ENCODE peak calls at places on chromosomes 5 and 9, in five cellular contexts. H is ovary, C is left lung, A is heart left ventricle, Z is psoas muscle. P is an unnamed sample. For H3K4me1, the result is how much of the 10 kb centered on the place peaks cover.

GRCh38 chr5:133900498-133901270 is 67.7 kb downstream of the C5orf15 start:
- DNase-seq in H (no peak), C (no peak), A (no peak), Z (no peak), P (no peak)

GRCh38 chr5:80867233-80867632 is 92.9 kb upstream of the RASGRF2 start:
- DNase-seq in H (no peak), C (no peak), A (no peak), Z (no peak), P (no peak)

GRCh38 chr5:156481741-156482140 is 154.8 kb downstream of the SGCD start:
- DNase-seq in H (no peak), C (no peak), A (no peak), Z (no peak), P (no peak)

GRCh38 chr5:155070781-155071180 is 57.2 kb downstream of the KIF4B start:
- DNase-seq in H (no peak), C (no peak), A (no peak), Z (no peak), P (no peak)

GRCh38 chr5:136364307-136364706 is 1.0 kb downstream of the TRPC7 start:
- DNase-seq in H (no peak), C (no peak), A (no peak), Z (no peak), P (no peak)

GRCh38 chr9:119951090-119951489 is 581.9 kb upstream of the BRINP1 start:
- DNase-seq in H (no peak), C (no peak), A (no peak), Z (no peak), P (no peak)

GRCh38 chr5:166111021-166111420 is 2180.4 kb upstream of the WWC1 start:
- DNase-seq in H (no peak), C (no peak), A (no peak), Z (no peak), P (no peak)

GRCh38 chr9:15246688-15247087 is 60.3 kb downstream of the TTC39B start:
- DNase-seq in H (no peak), C (no peak), A (no peak), Z (no peak), P (no peak)

GRCh38 chr5:116865651-116866050 is 291.0 kb upstream of the SEMA6A start:
- DNase-seq in H (no peak), C (no peak), A (no peak), Z (no peak), P (no peak)

GRCh38 chr9:115411993-115412452 is 294.1 kb upstream of the TNC start:
- DNase-seq in H (no peak), C (no peak), A (no peak), Z (no peak), P (no peak)

DNA sequence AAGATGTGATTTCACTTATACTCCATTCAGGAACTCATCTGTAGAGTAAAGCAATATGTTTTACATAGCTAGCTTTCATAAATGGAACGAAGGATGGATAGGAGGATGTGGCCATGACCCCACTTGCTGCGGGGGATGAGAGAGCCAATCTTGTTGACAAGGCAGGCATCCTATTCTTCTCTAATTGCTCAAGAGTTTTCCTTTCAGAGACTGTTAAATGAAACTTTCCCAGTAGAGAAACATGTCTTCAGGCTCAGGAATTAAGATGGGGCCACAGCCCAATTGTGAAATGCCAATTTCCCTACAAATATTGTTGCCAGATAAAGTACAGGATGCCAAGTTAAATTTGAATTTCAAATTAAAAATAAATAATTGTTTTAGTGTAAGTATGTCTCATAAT is 196.2 kb upstream of the TUT7 start:
- DNase-seq in H (no peak), C (no peak), A (no peak), Z (no peak), P (no peak)
- H3K27ac ChIP-seq in H (no peak), C (no peak), A (no peak), Z (no peak), P (no peak)

GRCh38 chr5:175420383-175420782 is 23.6 kb downstream of the DRD1 start:
- DNase-seq in H (no peak), C (no peak), A (no peak), Z (no peak), P (no peak)

GRCh38 chr5:175418252-175418651 is 25.7 kb downstream of the DRD1 start:
- DNase-seq in H (no peak), C (no peak), A (no peak), Z (no peak), P (no peak)

GRCh38 chr5:175417384-175417783 is 26.6 kb downstream of the DRD1 start:
- DNase-seq in H (no peak), C (no peak), A (no peak), Z (no peak), P (no peak)

GRCh38 chr5:175422058-175422457 is 21.9 kb downstream of the DRD1 start:
- DNase-seq in H (no peak), C (no peak), A (no peak), Z (no peak), P (no peak)
- H3K4me1 ChIP-seq in H (under half), C (under half), A (under half), Z (under half), P (under half)

DNA sequence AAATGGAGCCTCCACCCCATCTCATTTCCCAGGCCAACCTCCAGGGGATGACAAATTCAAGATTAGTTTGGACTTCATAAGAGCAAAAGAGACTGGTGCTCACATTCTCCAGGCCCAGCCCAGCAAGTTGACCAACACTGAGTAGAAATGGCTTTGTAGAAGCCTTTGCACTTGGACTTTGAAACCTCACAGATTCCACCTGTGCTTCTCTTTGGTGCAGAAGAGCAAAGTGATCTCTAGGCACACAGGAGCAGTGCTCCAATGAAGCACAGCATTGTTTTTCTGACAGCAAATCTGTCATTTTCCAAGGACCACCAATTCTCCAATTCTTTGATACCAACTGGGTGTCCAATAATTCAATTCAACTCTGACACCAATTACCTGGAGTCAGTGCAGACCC is 17.1 kb upstream of the RNF145 start:
- DNase-seq in H (no peak), C (no peak), A (no peak), Z (no peak), P (no peak)
- H3K27ac ChIP-seq in H (no peak), C (no peak), A (no peak), Z (no peak), P (no peak)

GRCh38 chr9:32854271-32854670 is 70.9 kb downstream of the TMEM215 start:
- DNase-seq in H (no peak), C (no peak), A (no peak), Z (no peak), P (no peak)
- H3K4me1 ChIP-seq in H (under half), C (under half), A (under half), Z (under half), P (under half)

GRCh38 chr5:119319890-119320289 is 35.9 kb upstream of the TNFAIP8 start:
- DNase-seq in H (no peak), C (no peak), A (no peak), Z (no peak), P (no peak)

GRCh38 chr5:119319401-119319800 is 36.4 kb upstream of the TNFAIP8 start:
- DNase-seq in H (no peak), C (no peak), A (no peak), Z (no peak), P (no peak)

GRCh38 chr5:119316116-119316515 is 39.7 kb upstream of the TNFAIP8 start:
- DNase-seq in H (no peak), C (no peak), A (no peak), Z (no peak), P (no peak)

GRCh38 chr5:119315516-119315949 is 40.3 kb upstream of the TNFAIP8 start:
- DNase-seq in H (no peak), C (no peak), A (no peak), Z (no peak), P (no peak)

DNA sequence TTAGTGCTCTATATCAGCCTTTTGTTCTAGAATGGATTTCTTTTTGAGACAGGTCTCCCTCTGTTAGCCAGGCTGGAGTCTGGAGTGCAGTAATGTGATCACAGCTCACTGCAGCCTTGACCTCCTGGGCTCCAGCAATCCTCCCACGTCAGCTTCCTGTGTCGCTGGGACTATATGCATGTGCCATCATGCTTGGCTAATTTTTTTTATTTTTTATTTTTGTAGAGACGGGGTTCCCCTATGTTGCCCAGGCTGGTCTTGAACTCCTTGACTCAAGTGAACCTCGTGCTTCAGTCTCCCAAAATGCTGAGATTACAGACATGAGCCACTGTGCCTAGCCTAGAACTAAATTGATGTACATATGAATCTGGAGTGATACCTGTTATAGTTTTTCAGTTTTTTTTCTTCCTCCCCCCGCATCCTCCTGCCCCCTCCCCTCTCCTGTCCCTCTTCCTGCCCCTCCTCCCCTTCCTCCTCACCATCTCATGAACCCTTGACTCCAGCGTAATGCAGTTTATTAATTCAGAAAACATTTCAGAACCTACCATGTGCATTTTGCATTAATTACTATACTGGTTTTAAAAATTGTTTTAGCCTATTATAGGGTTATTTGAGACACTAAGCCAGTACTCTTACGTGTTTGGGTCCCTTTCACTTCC is 37.4 kb upstream of the TNFAIP8 start:
- DNase-seq in H (no peak), C (no peak), A (no peak), Z (no peak), P (no peak)
- H3K27ac ChIP-seq in H (no peak), C (no peak), A (no peak), Z (no peak), P (no peak)

DNA sequence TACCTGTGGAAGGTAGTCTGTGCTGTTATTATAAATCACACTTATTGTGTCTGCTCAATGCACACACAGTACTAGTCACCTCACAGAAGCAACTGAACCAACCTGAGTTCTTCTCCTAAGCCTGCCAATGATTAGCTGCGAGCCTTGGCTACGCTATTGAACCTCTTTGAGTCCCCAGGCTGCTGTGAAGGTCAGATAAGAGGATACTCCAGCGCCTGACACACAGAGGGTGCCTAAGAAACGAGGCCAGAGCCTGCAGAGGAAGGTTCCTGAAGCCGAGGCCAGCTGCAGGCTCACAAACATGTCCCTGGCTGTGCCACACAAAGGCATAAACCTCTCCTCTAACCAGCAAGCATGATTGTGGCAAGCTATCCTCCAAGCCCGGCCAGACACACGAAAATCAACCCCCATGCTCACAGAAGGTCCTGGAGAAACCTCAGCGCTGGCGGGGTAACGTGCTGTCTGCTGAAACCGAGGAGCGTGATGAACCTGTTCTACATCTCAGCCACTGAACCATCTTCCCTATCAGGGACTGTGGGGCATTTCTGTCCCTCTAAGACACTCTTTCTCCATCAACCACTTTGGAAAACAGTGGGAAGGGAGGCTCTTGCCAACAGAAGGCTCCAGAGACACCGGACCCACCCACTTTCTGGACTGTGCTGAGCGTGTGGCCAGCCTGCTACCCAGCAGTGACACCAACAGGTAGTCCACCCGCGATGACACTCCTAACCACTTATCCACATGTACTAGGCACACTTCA is 53.2 kb upstream of the SLC25A51 start:
- DNase-seq in H (no peak), C (no peak), A (peak), Z (no peak), P (no peak)
- H3K4me1 ChIP-seq in H (under half), C (under half), A (under half), Z (under half), P (under half)

GRCh38 chr9:404229-404628 is 189.6 kb downstream of the DOCK8 start:
- DNase-seq in H (no peak), C (no peak), A (no peak), Z (no peak), P (no peak)

DNA sequence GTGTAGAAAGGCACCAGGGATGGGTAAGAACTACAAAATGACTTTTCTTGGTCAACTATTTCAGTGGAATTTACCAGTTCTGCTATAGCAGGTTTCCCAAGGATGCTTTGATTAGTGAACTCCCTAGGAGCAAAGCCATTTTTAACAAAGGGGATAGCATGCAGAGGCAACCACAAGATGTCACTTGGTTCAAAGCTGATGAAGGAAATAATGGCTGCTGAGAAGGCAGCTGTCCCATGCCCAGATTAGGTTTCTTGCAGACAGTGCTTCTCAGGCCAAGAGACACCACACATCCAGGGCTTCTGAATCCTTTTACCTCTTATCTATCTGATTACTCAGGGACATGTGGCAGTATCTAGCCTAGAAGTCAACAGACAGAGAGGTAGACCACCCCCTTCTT is 192.6 kb downstream of the DOCK8 start:
- DNase-seq in H (no peak), C (no peak), A (no peak), Z (no peak), P (no peak)
- H3K27ac ChIP-seq in H (no peak), C (no peak), A (no peak), Z (no peak), P (no peak)

P was measured in lower lobe of right lung.